ENCODE peak calls at places on chromosomes 16 and 17, in six cellular contexts. S is psoas muscle, L is prostate gland, J is mammary epithelial cell, E is upper lobe of left lung, A is neuronal stem cell. N is an unnamed sample. For H3K27me3 and H3K36me3, the result is how much of the 10 kb centered on the place peaks cover.

GRCh38 chr17:83110755-83111154 is 31.3 kb downstream of the METRNL start:
- DNase-seq in S (no peak), L (no peak), J (no peak), E (no peak), A (no peak), N (no peak)

GRCh38 chr17:43398724-43399595 is at the start of gene ARL4D:
- DNase-seq in S (peak), L (peak), J (peak), E (peak), A (peak), N (peak)

GRCh38 chr16:6382787-6383515 is 949.7 kb upstream of the RBFOX1 start:
- DNase-seq in S (no peak), L (no peak), J (no peak), E (no peak), A (no peak), N (no peak)

GRCh38 chr17:51365090-51365489 is 104.7 kb downstream of the UTP18 start:
- DNase-seq in S (no peak), L (no peak), J (no peak), E (no peak), A (no peak), N (no peak)

GRCh38 chr17:16448490-16448889 is 33.1 kb downstream of the TRPV2 start:
- DNase-seq in S (no peak), L (no peak), J (no peak), E (no peak), A (no peak), N (no peak)

GRCh38 chr16:73298562-73298961 is 250.6 kb upstream of the ZFHX3 start:
- DNase-seq in S (no peak), L (no peak), J (no peak), E (no peak), A (no peak), N (no peak)

GRCh38 chr16:23398987-23399805 is 53.8 kb downstream of the COG7 start:
- DNase-seq in S (peak), L (peak), J (no peak), E (peak), A (peak), N (no peak)

GRCh38 chr17:77392376-77393273 is 251.9 kb downstream of the SEC14L1 start:
- DNase-seq in S (peak), L (no peak), J (no peak), E (no peak), A (no peak), N (no peak)

GRCh38 chr16:4685776-4686496 is 7.4 kb upstream of the NUDT16L1 start:
- DNase-seq in S (no peak), L (no peak), J (no peak), E (no peak), A (no peak), N (no peak)

GRCh38 chr16:80591071-80591935 is 50.5 kb downstream of the DYNLRB2 start:
- DNase-seq in S (no peak), L (no peak), J (no peak), E (no peak), A (no peak), N (no peak)

GRCh38 chr17:8121531-8122390 is 2.1 kb downstream of the HES7 start:
- DNase-seq in S (peak), L (peak), J (peak), E (no peak), A (peak), N (no peak)

GRCh38 chr16:81649561-81649960 is 129.5 kb upstream of the PLCG2 start:
- DNase-seq in S (no peak), L (no peak), J (no peak), E (no peak), A (no peak), N (no peak)

GRCh38 chr16:21167929-21168602 is 9.6 kb downstream of the LDAF1 start:
- DNase-seq in S (no peak), L (no peak), J (no peak), E (no peak), A (no peak), N (no peak)

GRCh38 chr17:927611-928461 is 51.7 kb downstream of the NXN start:
- DNase-seq in S (no peak), L (peak), J (peak), E (peak), A (no peak), N (no peak)

GRCh38 chr16:51409001-51409675 is 258.1 kb upstream of the SALL1 start:
- DNase-seq in S (no peak), L (no peak), J (peak), E (no peak), A (no peak), N (no peak)

GRCh38 chr16:17305694-17306093 is 165.1 kb downstream of the XYLT1 start:
- DNase-seq in S (no peak), L (no peak), J (no peak), E (no peak), A (no peak), N (no peak)

GRCh38 chr16:1121009-1121408 is 25.0 kb upstream of the C1QTNF8 start:
- DNase-seq in S (no peak), L (no peak), J (no peak), E (no peak), A (no peak), N (no peak)
- H3K27me3 ChIP-seq in S (under half), L (under half), J (under half), E (under half), A (under half), N (half or more)

DNA sequence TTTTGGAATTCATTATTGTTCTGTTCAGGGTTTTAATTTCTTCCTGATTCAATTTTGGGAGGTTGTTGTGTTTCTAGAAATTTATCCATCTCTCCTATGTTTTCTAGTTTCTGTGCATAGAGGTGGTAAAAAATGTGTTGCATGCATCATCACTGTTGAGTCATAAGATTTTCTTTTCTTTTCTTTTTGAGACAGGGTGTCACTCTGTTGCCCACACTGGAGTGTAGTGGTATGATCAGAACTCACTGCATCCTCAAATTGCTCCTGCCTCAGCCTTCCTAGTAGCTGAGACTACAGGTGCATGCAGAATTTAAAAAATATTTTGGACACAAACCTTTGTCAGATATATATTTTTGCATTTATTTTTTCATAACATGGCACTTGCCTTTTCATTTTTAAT is 184.8 kb downstream of the BCAS3 start:
- DNase-seq in S (no peak), L (no peak), J (no peak), E (no peak), A (no peak), N (no peak)
- H3K27ac ChIP-seq in S (no peak), L (no peak), J (no peak), E (no peak), A (no peak), N (no peak)

DNA sequence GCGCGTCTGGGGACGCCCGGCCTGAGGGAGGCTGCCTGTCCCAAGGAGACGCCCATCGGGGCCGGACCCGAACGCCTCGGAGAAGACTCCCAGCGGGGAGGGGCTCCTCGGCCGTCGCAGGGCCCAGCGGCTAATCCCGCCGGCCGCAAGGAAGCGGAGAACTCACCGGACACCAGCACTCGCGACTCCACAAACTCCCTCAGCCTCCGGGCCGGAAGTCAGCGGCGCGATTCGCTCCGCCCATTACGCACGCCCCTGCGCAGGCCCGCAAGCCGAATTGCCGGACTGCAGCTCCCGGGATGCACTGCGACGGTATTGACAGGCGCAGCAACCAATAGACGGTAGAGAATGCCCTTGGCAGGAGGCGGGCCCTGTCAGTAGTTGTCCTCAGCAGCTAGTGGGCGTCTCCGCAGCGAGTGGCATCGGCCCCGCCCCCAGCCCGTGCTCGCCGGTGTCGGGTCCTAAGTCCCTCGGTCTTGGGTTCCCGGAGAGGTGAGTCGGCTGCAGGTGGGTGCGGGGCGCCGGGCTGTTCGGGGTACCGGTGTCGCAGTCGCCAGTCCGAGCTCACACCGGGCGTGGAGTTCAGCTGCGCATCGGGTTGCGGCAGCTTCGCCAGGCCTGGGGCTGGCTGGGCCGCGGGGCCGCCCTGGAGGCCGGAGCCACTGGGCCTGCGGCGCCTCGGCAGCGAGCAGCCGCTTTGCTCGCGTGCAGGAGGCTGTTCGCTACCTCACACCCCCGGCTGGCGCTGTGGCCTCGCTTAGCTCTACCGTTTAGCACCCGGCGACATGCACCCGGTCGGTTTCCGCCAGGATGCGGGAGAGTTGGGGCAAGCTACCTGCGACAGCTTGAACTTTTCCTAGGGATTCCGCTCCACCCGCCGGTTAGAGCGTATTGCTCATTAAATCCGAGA is at the start of the genes ZNF174 and ZSCAN32:
- DNase-seq in S (peak), L (peak), J (peak), E (peak), A (peak), N (peak)
- H3K36me3 ChIP-seq in S (half or more), L (under half), J (under half), E (under half), A (half or more), N (under half)

DNA sequence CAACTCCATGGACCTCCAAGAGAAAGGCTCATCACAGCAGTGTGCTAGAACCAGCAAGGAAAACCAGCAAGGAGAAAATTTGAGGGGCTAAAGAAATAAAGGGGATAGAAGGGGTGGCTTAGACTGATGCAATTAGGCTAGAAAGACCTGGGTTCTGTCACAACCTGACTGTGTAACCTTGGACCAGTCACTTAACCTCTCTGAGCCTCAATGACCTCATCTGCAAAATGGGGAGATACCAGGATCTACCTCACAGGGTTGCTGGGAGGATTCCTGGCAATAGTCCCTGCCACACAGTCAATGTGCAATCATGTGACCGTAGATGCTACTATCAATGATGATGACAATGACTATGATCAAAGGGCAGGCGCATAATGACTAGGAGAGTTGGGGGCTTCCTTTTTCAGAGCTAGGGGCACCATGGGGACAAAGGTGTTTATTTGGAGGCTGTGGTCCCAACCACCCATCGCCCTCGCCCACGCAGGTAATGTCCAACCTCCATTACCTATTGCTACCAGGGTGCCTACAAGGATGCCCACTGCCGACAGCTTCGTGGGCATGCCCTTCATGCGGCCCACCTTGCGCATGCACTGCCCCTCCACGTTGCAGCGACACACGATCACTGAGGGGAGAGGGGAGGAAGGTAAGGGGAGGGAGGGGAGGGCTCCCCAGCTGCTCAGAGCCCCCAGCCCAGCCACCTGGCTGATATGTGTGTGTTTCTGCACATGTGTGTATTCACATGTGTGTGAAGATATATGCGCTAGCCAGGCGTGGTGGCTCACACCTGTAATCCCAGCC is 9.7 kb downstream of the CDH16 start:
- DNase-seq in S (no peak), L (no peak), J (no peak), E (no peak), A (no peak), N (no peak)
- H3K27me3 ChIP-seq in S (under half), L (under half), J (under half), E (under half), A (under half), N (under half)

DNA sequence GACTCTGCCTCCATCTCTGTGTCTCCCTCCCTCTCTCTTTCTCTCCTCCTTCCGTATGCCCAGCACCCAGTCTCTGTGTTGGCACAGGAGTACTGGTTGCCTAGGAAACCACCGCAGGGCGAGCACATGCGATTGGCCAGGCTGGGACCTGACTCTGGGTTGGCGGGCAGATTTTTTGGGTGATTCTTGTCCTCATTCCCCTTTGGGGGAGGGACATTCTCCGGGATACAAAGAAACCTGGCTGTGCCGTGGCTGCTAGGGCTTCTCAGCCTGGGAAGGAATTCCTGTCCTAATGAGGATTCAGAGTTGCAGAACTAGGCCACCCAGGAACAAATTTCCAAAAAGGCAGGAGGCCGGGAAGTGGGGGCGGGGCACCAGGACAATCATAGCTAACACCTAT is 168.9 kb downstream of the SHISA9 start:
- DNase-seq in S (no peak), L (no peak), J (peak), E (no peak), A (peak), N (no peak)
- H3K27ac ChIP-seq in S (no peak), L (no peak), J (no peak), E (no peak), A (peak), N (no peak)

GRCh38 chr17:29140631-29141483 is 39.3 kb downstream of the MYO18A start:
- DNase-seq in S (no peak), L (no peak), J (no peak), E (peak), A (no peak), N (no peak)
- H3K36me3 ChIP-seq in S (under half), L (under half), J (under half), E (under half), A (under half), N (under half)

DNA sequence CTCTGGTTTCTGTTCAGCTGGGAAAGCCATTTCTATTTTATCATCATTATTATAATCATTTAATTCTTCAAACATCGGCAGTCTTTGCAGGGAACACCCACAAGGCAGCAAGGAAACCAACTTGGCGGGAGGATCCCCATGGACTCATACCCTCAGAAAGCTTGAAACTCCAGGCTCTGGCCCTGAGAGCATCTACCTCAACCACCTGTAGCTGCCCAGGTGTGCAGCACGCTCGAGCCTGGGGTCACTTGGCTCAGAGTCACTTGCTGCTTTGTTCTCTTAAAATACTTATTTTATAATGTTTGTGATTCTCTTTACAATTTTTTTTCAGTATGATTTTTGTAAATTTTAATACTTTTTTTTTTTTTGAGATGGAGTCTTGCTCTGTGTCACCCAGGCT is 6.8 kb upstream of the ZNF423 start:
- DNase-seq in S (no peak), L (no peak), J (no peak), E (no peak), A (no peak), N (no peak)
- H3K27me3 ChIP-seq in S (under half), L (under half), J (under half), E (under half), A (under half), N (under half)

GRCh38 chr16:2533912-2534311 is 2.7 kb upstream of the CEMP1 start:
- DNase-seq in S (no peak), L (no peak), J (no peak), E (no peak), A (no peak), N (no peak)

GRCh38 chr16:2535644-2536021 is 2.2 kb upstream of the PDPK1 start:
- DNase-seq in S (peak), L (no peak), J (no peak), E (no peak), A (no peak), N (peak)

GRCh38 chr16:2531696-2532493 is 687 bp upstream of the CEMP1 start:
- DNase-seq in S (peak), L (peak), J (peak), E (peak), A (peak), N (peak)

GRCh38 chr16:2532494-2533141 is 1.4 kb upstream of the CEMP1 start:
- DNase-seq in S (peak), L (peak), J (peak), E (peak), A (no peak), N (peak)

DNA sequence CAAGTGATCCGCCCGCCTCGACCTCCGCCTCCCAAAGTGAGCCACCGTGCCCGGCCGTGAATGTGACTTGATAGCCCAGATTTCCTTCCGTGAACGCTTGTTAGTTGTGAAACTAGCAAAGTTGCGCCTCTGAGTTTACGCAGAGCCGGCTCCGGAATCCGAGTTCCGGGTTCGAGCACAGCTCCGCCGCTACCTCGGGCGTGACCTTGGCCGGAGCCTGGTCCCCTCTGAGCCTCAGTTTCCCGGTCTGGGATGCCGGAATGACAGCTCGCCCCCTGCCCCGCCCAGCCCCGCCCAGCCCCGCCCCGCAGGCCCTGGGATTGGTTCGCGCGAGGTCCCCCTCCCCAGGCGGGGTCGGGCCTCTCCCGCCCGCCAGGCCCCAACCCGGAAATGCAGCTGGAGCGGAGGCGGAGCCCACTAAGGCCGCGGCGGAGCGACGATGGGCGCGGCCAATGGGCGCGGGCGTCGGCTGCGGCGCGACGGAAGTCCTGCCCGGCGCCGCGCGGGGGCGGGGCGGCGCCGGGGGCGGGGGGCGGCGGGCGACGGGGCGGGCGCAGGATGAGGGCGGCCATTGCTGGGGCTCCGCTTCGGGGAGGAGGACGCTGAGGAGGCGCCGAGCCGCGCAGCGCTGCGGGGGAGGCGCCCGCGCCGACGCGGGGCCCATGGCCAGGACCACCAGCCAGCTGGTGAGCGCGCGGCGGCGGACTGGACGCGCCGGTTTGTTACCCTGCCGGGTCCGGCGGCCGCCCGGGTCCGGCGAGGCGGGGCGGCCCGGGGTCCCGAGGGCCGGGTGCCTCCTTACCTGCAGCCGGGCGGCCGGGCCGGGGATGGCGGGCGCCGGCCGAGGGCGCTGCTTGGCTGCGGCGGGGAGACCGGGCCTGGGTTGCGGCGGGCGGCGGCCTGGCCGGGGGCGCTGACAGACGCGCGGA is at the start of gene PDPK1:
- DNase-seq in S (peak), L (peak), J (peak), E (peak), A (peak), N (peak)
- H3K27ac ChIP-seq in S (peak), L (peak), J (peak), E (peak), A (peak), N (peak)

DNA sequence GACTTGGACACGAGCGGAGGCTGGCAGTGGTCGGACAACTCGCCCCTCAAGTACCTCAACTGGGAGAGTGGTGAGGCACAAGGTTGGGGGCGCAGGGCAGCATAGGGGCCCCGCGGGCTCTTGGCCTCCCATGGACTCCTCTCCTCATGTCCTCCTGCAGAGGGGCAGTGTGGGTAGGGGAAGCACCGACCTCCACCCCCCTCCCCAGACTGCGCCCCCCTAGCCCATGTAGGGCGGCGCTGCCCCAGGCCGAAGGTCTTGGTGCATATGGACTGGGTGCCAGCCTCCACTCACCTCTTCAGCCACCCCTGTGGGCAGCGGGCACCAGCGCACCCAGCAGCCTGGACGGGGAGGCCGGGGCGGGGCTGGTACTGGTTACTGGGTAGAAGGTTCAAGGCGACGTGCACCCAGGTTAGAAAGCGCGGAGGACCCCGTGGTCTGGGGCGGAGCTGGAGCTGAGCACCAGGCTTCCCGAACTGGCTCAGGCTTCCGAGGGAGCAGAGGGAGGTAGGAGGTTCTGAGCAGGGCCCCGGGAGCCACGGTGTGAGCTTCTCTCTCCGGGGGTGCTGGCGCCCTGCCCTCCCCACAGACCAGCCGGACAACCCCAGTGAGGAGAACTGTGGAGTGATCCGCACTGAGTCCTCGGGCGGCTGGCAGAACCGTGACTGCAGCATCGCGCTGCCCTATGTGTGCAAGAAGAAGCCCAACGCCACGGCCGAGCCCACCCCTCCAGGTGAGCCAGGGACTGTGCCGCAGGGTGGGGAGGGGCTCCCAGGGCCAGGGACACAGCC is 39.5 kb downstream of the MRC2 start:
- DNase-seq in S (no peak), L (no peak), J (no peak), E (no peak), A (no peak), N (no peak)
- H3K36me3 ChIP-seq in S (under half), L (under half), J (under half), E (under half), A (half or more), N (under half)

N was measured in suprapubic skin.